ENCODE peak calls at places on chromosome 4, in seven cellular contexts. L is sigmoid colon, Y is upper lobe of left lung, S is PC-9, E is tibial nerve, F is right lobe of liver, R is mammary epithelial cell. M is an unnamed sample.
A peak's percentile ranks its signal among the peaks of the same experiment; 100 is the strongest.

GRCh38 chr4:76803522-76803921 is 94.4 kb downstream of the SOWAHB start:
- DNase-seq in L (no peak), Y (no peak), S (peak; percentile 94), E (no peak), F (no peak), R (peak; percentile 97), M (no peak)

GRCh38 chr4:173330590-173330989 is 3.6 kb downstream of the HMGB2 start:
- DNase-seq in L (no peak), Y (no peak), S (no peak), E (no peak), F (no peak), R (no peak), M (no peak)

GRCh38 chr4:141028024-141028529 is 105.2 kb downstream of the RNF150 start:
- DNase-seq in L (no peak), Y (no peak), S (no peak), E (no peak), F (no peak), R (peak; percentile 8), M (no peak)

GRCh38 chr4:13535118-13535517 is 9.2 kb downstream of the NKX3-2 start:
- DNase-seq in L (peak; percentile 48), Y (no peak), S (no peak), E (no peak), F (no peak), R (no peak), M (no peak)

GRCh38 chr4:3297066-3297859 is 4.4 kb downstream of the RGS12 start:
- DNase-seq in L (no peak), Y (no peak), S (no peak), E (no peak), F (peak; percentile 15), R (no peak), M (no peak)

GRCh38 chr4:145130788-145131398 is 32.8 kb downstream of the ABCE1 start:
- DNase-seq in L (no peak), Y (no peak), S (no peak), E (no peak), F (no peak), R (peak; percentile 43), M (no peak)

GRCh38 chr4:98657531-98658286 is 702 bp downstream of the TSPAN5 start:
- DNase-seq in L (no peak), Y (peak; percentile 25), S (peak; percentile 57), E (no peak), F (no peak), R (peak; percentile 81), M (peak; percentile 30)

GRCh38 chr4:74640111-74640903 is 154.0 kb downstream of the BTC start:
- DNase-seq in L (no peak), Y (no peak), S (no peak), E (no peak), F (no peak), R (no peak), M (no peak)

GRCh38 chr4:6200922-6201362 is 593 bp upstream of the JAKMIP1 start:
- DNase-seq in L (peak; percentile 20), Y (no peak), S (no peak), E (no peak), F (no peak), R (no peak), M (peak; percentile 9)

GRCh38 chr4:83889802-83890201 is 353.9 kb downstream of the GPAT3 start:
- DNase-seq in L (no peak), Y (no peak), S (peak; percentile 66), E (no peak), F (no peak), R (peak; percentile 70), M (no peak)

GRCh38 chr4:4914059-4914820 is 54.8 kb downstream of the MSX1 start:
- DNase-seq in L (no peak), Y (no peak), S (no peak), E (no peak), F (no peak), R (peak; percentile 32), M (no peak)

GRCh38 chr4:157270108-157270507 is 49.6 kb downstream of the GRIA2 start:
- DNase-seq in L (no peak), Y (no peak), S (no peak), E (no peak), F (no peak), R (no peak), M (no peak)

GRCh38 chr4:153488719-153489384 is 22.7 kb downstream of the TMEM131L start:
- DNase-seq in L (no peak), Y (peak; percentile 67), S (no peak), E (no peak), F (no peak), R (peak; percentile 72), M (peak; percentile 50)

GRCh38 chr4:26048378-26048882 is 134.4 kb downstream of the SMIM20 start:
- DNase-seq in L (peak; percentile 90), Y (no peak), S (no peak), E (peak; percentile 43), F (no peak), R (no peak), M (peak; percentile 87)

GRCh38 chr4:89023140-89023539 is 33.8 kb downstream of the FAM13A start:
- DNase-seq in L (no peak), Y (no peak), S (no peak), E (no peak), F (no peak), R (no peak), M (no peak)

GRCh38 chr4:25051534-25051933 is 20.8 kb upstream of the LGI2 start:
- DNase-seq in L (no peak), Y (no peak), S (no peak), E (no peak), F (no peak), R (no peak), M (no peak)

GRCh38 chr4:114383721-114384120 is 214.9 kb upstream of the UGT8 start:
- DNase-seq in L (no peak), Y (no peak), S (no peak), E (no peak), F (no peak), R (peak; percentile 83), M (no peak)

GRCh38 chr4:121180558-121180957 is 16.4 kb upstream of the TNIP3 start:
- DNase-seq in L (no peak), Y (no peak), S (no peak), E (no peak), F (no peak), R (no peak), M (no peak)

GRCh38 chr4:4854649-4855292 is 4.7 kb upstream of the MSX1 start:
- DNase-seq in L (peak; percentile 50), Y (no peak), S (no peak), E (no peak), F (no peak), R (no peak), M (peak; percentile 57)

GRCh38 chr4:187732524-187732923 is 263.0 kb upstream of the ZFP42 start:
- DNase-seq in L (no peak), Y (no peak), S (peak; percentile 34), E (no peak), F (no peak), R (peak; percentile 22), M (no peak)

GRCh38 chr4:66572949-66573348 is 902.7 kb upstream of the EPHA5 start:
- DNase-seq in L (no peak), Y (no peak), S (peak; percentile 60), E (no peak), F (no peak), R (peak; percentile 58), M (no peak)

DNA sequence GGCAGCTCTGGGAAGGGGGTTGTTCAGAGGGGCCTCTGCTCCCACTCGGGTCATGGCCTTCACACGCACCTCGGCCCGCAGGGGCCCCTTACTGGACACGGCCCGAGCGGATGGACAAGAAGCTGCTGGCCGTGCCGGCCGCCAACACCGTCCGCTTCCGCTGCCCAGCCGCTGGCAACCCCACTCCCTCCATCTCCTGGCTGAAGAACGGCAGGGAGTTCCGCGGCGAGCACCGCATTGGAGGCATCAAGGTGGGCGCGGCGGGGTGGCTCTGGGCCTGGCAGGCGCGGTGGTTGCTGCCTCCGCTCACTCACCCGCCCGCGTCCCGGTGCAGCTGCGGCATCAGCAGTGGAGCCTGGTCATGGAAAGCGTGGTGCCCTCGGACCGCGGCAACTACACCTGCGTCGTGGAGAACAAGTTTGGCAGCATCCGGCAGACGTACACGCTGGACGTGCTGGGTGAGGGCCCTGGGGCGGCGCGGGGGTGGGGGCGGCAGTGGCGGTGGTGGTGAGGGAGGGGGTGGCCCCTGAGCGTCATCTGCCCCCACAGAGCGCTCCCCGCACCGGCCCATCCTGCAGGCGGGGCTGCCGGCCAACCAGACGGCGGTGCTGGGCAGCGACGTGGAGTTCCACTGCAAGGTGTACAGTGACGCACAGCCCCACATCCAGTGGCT is 8.3 kb downstream of the FGFR3 start:
- DNase-seq in L (no peak), Y (peak; percentile 82), S (no peak), E (no peak), F (no peak), R (no peak), M (no peak)
- H3K27ac ChIP-seq in L (no peak overlapping the region), Y (no peak overlapping the region), S (no peak overlapping the region), E (no peak overlapping the region), F (no peak overlapping the region), R (no peak overlapping the region), M (no peak overlapping the region)

GRCh38 chr4:48692897-48693296 is 87.2 kb downstream of the FRYL start:
- DNase-seq in L (no peak), Y (no peak), S (no peak), E (no peak), F (no peak), R (no peak), M (no peak)

GRCh38 chr4:48694824-48695223 is 85.3 kb downstream of the FRYL start:
- DNase-seq in L (no peak), Y (no peak), S (no peak), E (no peak), F (no peak), R (no peak), M (no peak)

GRCh38 chr4:48693856-48694574 is 86.1 kb downstream of the FRYL start:
- DNase-seq in L (no peak), Y (no peak), S (no peak), E (no peak), F (no peak), R (no peak), M (no peak)

GRCh38 chr4:48699470-48699869 is 80.6 kb downstream of the FRYL start:
- DNase-seq in L (no peak), Y (no peak), S (peak; percentile 78), E (no peak), F (no peak), R (peak; percentile 53), M (no peak)

GRCh38 chr4:48698029-48698901 is 81.8 kb downstream of the FRYL start:
- DNase-seq in L (peak; percentile 73), Y (no peak), S (peak; percentile 90), E (peak; percentile 45), F (peak; percentile 90), R (peak; percentile 94), M (peak; percentile 79)
- H3K4me3 ChIP-seq in L (no peak overlapping the region), Y (no peak overlapping the region), S (peak overlapping the region; percentile 49), E (no peak overlapping the region), F (no peak overlapping the region), R (no peak overlapping the region), M (no peak overlapping the region)

GRCh38 chr4:158710814-158711213 is 12.4 kb downstream of the PPID start:
- DNase-seq in L (no peak), Y (no peak), S (no peak), E (no peak), F (no peak), R (no peak), M (no peak)
- H3K36me3 ChIP-seq in L (peaks cover 63% of the 10 kb centered on the region), Y (peaks cover 74% of the 10 kb centered on the region), S (peaks cover 12% of the 10 kb centered on the region), E (no peaks in the 10 kb centered on the region), F (peaks cover 60% of the 10 kb centered on the region), R (peaks cover 38% of the 10 kb centered on the region), M (peaks cover 68% of the 10 kb centered on the region)

DNA sequence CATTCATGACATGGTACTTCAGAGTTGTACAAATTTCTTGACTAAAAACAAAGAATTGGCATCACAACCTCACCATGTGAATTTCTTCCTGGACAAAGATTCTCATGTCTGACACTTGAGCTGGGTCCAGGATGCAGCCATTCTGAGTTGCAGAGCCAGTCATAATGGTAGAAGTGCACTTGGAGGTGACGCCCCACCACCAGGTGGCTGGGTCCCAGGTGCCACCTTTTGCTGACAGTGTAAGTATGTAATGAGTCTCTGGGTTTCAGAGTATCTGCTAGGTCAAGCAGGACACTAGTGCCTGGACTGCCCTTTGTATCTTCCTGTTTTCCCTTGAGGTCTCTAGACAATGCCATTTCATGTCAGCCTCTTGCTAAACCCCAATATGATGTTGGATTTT is 36.6 kb upstream of the WDR1 start:
- DNase-seq in L (no peak), Y (no peak), S (no peak), E (no peak), F (no peak), R (no peak), M (no peak)
- H3K27ac ChIP-seq in L (no peak overlapping the region), Y (no peak overlapping the region), S (no peak overlapping the region), E (no peak overlapping the region), F (no peak overlapping the region), R (no peak overlapping the region), M (no peak overlapping the region)